ENCODE peak calls at places on chromosomes 7 and 10, in five cellular contexts. E is GM20000, A is type B pancreatic cell, X is cardiac fibroblast, U is ovary. O is an unnamed sample.

GRCh38 chr10:3755440-3756359 is 29.3 kb downstream of the KLF6 start:
- DNase-seq in A (no peak), X (peak; percentile 82), E (no peak), U (no peak), O (peak; percentile 11)

GRCh38 chr7:66535414-66536329 is 93.0 kb upstream of the KCTD7 start:
- DNase-seq in U (no peak), A (no peak), X (no peak), E (no peak), O (no peak)

GRCh38 chr7:4631664-4632171 is 50.4 kb upstream of the FOXK1 start:
- DNase-seq in X (peak; percentile 95), U (peak; percentile 84), E (no peak), A (peak; percentile 76), O (no peak)

GRCh38 chr7:70579397-70580097 is 552.4 kb upstream of the GALNT17 start:
- DNase-seq in U (no peak), E (no peak), X (no peak), A (no peak), O (no peak)

GRCh38 chr10:85105614-85106013 is 777.2 kb downstream of the CCSER2 start:
- DNase-seq in U (no peak), A (no peak), X (no peak), E (no peak), O (no peak)

GRCh38 chr7:130345725-130346124 is 1.1 kb downstream of the CPA5 start:
- DNase-seq in X (no peak), U (no peak), A (no peak), E (no peak), O (no peak)

GRCh38 chr10:11756766-11757315 is 14.7 kb downstream of the ECHDC3 start:
- DNase-seq in A (no peak), X (no peak), E (no peak), U (no peak), O (no peak)

GRCh38 chr7:129719980-129720732 is 108.6 kb downstream of the NRF1 start:
- DNase-seq in U (no peak), X (peak; percentile 19), E (no peak), A (no peak), O (no peak)

GRCh38 chr10:77431209-77431611 is 206.4 kb downstream of the KCNMA1 start:
- DNase-seq in E (no peak), X (no peak), A (no peak), U (no peak), O (no peak)

GRCh38 chr10:30502266-30503058 is 68.5 kb downstream of the MAP3K8 start:
- DNase-seq in U (no peak), A (no peak), X (no peak), E (peak; percentile 56), O (no peak)

GRCh38 chr7:92880212-92881090 is 44.1 kb upstream of the CDK6 start:
- DNase-seq in E (peak; percentile 40), U (no peak), A (no peak), X (peak; percentile 56), O (no peak)

GRCh38 chr10:103443475-103444185 is 8.5 kb downstream of the CALHM2 start:
- DNase-seq in X (no peak), E (no peak), U (no peak), A (no peak), O (no peak)

GRCh38 chr10:80168679-80169380 is 36.3 kb downstream of the PLAC9 start:
- DNase-seq in U (no peak), X (no peak), A (no peak), E (peak; percentile 63), O (no peak)
- TF ChIP-seq CTCF in U (no peak), X (peak; percentile 17), A (peak; percentile 38), E (peak; percentile 39), O (no peak)

DNA sequence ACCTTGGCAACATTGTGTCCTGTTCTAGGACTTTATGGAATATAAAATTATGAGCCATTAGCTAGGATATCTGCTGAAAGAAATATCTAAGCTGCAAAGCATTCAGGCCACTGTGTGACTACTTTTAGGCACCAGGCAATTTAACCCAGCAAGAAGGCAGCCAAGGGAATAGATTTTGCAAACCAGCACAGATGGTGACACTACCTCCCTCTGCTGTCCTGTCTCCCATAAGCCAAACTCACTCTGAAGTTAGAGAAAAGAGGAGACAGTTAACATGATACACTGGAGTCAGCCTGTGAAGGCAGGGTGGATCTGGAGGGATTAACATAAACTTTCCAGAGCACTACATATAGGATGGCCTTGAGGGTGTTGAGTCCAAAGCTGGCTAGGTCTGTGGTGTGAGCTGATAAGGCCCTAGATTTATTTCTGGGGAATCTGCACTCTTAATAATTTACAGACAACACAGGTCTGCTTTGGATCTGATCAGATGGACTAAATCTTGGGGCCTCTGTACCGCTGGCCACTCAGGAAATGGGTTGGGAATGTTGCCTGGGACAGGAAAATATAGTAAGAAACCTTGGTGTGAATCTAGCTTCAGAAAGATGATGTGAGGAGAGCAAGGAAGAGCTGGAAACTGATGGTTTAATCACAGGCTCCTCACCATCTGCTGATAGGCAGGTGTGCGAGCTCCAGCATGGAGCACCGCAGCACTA is 230.0 kb upstream of the PRSS1 start:
- DNase-seq in A (no peak), X (no peak), E (no peak), U (no peak), O (no peak)
- TF ChIP-seq CTCF in A (no peak), X (no peak), E (no peak), U (no peak), O (no peak)

GRCh38 chr7:110762514-110762913 is 328.4 kb upstream of the LRRN3 start:
- DNase-seq in A (no peak), X (no peak), U (no peak), E (no peak), O (no peak)

GRCh38 chr7:110766874-110767273 is 324.1 kb upstream of the LRRN3 start:
- DNase-seq in U (no peak), E (no peak), X (no peak), A (no peak), O (no peak)

GRCh38 chr7:110760341-110760740 is 330.6 kb upstream of the LRRN3 start:
- DNase-seq in A (no peak), E (no peak), U (no peak), X (no peak), O (no peak)

GRCh38 chr7:110767550-110768137 is 323.3 kb upstream of the LRRN3 start:
- DNase-seq in E (no peak), X (no peak), U (no peak), A (no peak), O (no peak)

GRCh38 chr7:110764852-110765251 is 326.1 kb upstream of the LRRN3 start:
- DNase-seq in U (no peak), E (no peak), A (no peak), X (no peak), O (no peak)
- TF ChIP-seq CTCF in U (no peak), E (no peak), A (no peak), X (no peak), O (no peak)

GRCh38 chr7:103439661-103440060 is 6.3 kb downstream of the SLC26A5 start:
- DNase-seq in U (no peak), X (no peak), A (no peak), E (no peak), O (no peak)
- TF ChIP-seq CTCF in U (no peak), X (no peak), A (no peak), E (no peak), O (no peak)

DNA sequence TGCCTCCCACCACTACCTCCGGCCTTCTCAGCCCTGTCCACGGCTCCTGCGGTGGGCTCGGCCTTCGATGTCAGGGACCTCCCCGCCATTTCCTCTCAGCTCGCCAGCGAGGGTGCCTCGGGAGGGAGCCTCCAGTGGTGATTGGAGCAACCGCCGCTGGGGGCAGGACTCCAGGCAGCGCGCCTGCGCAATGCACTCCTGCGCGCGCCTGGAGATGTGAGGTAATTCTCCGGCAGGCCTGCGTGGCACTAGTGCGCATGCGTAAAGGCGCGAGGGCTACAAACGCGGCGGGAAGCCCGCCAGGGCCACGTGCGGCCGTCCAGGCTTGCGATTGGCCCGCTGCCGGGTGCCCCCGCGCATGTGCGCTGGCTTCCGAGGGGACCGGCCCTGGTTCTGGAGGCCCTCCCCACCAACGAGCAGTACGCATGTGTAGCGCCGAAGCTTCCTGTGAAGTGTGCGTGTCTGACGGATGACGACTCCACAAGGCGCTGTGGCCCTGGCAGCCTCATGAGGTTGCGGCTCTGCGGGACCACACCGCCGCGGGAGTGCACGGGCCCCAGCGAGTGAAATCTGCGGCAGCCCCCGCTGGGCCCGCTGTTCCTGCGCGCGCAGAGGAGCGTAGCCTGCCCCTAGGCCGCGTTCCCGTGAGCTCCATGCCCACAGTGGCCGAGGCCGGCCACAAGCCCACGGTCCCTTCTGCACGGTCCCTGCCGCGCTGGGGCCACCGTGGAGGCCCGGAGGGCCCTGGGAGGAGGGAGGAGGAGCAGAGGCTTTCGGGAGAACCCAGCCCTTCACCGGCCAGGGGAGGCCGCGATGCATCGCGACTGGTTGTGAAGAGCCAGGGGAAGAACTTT is at the start of gene SYCE1:
- DNase-seq in X (no peak), E (no peak), U (peak; percentile 35), A (no peak), O (no peak)
- TF ChIP-seq CTCF in X (no peak), E (no peak), U (no peak), A (no peak), O (no peak)